ENCODE peak calls at places on chromosomes 4 and X, in six cellular contexts. H is IMR-90, R is uterus, Z is suprapubic skin, F is body of pancreas, B is adrenal gland. J is an unnamed sample.

GRCh38 chrX:10015711-10016515 is 48.8 kb downstream of the CLDN34 start:
- DNase-seq in H (peak; percentile 35), R (peak; percentile 33), Z (peak; percentile 78), F (peak; percentile 47), B (peak; percentile 42), J (peak; percentile 70)

GRCh38 chr4:150082241-150082640 is 4.0 kb downstream of the DCLK2 start:
- DNase-seq in H (no peak), R (no peak), Z (no peak), F (no peak), B (no peak), J (peak; percentile 28)

GRCh38 chr4:109294006-109294405 is 8.5 kb downstream of the COL25A1 start:
- DNase-seq in H (no peak), R (no peak), Z (no peak), F (no peak), B (no peak), J (no peak)

GRCh38 chr4:168269879-168270278 is 48.7 kb downstream of the DDX60 start:
- DNase-seq in H (no peak), R (no peak), Z (no peak), F (no peak), B (no peak), J (no peak)

GRCh38 chr4:18110099-18110498 is 88.5 kb upstream of the LCORL start:
- DNase-seq in H (no peak), R (no peak), Z (no peak), F (no peak), B (no peak), J (no peak)

GRCh38 chr4:148310756-148311155 is 131.5 kb downstream of the NR3C2 start:
- DNase-seq in H (no peak), R (no peak), Z (no peak), F (no peak), B (no peak), J (no peak)

GRCh38 chrX:53831662-53832635 is 145.4 kb upstream of the HUWE1 start:
- DNase-seq in H (peak; percentile 7), R (no peak), Z (no peak), F (peak; percentile 31), B (no peak), J (no peak)

GRCh38 chr4:88592600-88593448 is 544 bp downstream of the HERC3 start:
- DNase-seq in H (peak; percentile 68), R (peak; percentile 66), Z (peak; percentile 88), F (peak; percentile 78), B (peak; percentile 87), J (peak; percentile 85)

GRCh38 chrX:45667666-45668065 is 467.0 kb upstream of the DIPK2B start:
- DNase-seq in H (peak; percentile 14), R (no peak), Z (no peak), F (no peak), B (no peak), J (no peak)

GRCh38 chr4:18155062-18156041 is 133.8 kb upstream of the LCORL start:
- DNase-seq in H (no peak), R (no peak), Z (no peak), F (no peak), B (no peak), J (no peak)

GRCh38 chrX:17860811-17861495 is at the start of gene RAI2:
- DNase-seq in H (no peak), R (peak; percentile 71), Z (peak; percentile 68), F (peak; percentile 64), B (peak; percentile 48), J (peak; percentile 61)

GRCh38 chr4:99856166-99856565 is 38.1 kb downstream of the LAMTOR3 start:
- DNase-seq in H (peak; percentile 50), R (no peak), Z (no peak), F (no peak), B (no peak), J (no peak)

GRCh38 chr4:1690698-1691097 is 6.6 kb upstream of the FAM53A start:
- DNase-seq in H (no peak), R (no peak), Z (no peak), F (no peak), B (no peak), J (no peak)
- TF ChIP-seq POLR2A in H (no peak), R (no peak), Z (no peak), F (no peak), B (no peak), J (no peak)

GRCh38 chrX:44232100-44232499 is 111.4 kb downstream of the EFHC2 start:
- DNase-seq in H (no peak), R (no peak), Z (no peak), F (peak; percentile 44), B (no peak), J (no peak)
- H3K4me1 ChIP-seq in H (no peaks in the 10 kb centered on the region), R (no peaks in the 10 kb centered on the region), Z (no peaks in the 10 kb centered on the region), F (peaks cover 28% of the 10 kb centered on the region), B (no peaks in the 10 kb centered on the region), J (no peaks in the 10 kb centered on the region)

GRCh38 chrX:68695206-68695845 is 47.9 kb downstream of the STARD8 start:
- DNase-seq in H (no peak), R (no peak), Z (no peak), F (no peak), B (no peak), J (no peak)

GRCh38 chrX:68692651-68693050 is 45.2 kb downstream of the STARD8 start:
- DNase-seq in H (peak; percentile 53), R (no peak), Z (no peak), F (no peak), B (no peak), J (no peak)

GRCh38 chrX:68691921-68692320 is 44.5 kb downstream of the STARD8 start:
- DNase-seq in H (no peak), R (no peak), Z (no peak), F (no peak), B (no peak), J (peak; percentile 14)

GRCh38 chrX:68694429-68695205 is 47.2 kb downstream of the STARD8 start:
- DNase-seq in H (no peak), R (no peak), Z (no peak), F (no peak), B (no peak), J (no peak)

GRCh38 chrX:68693481-68694410 is 46.3 kb downstream of the STARD8 start:
- DNase-seq in H (peak; percentile 50), R (peak; percentile 80), Z (peak; percentile 76), F (peak; percentile 79), B (peak; percentile 69), J (peak; percentile 87)
- TF ChIP-seq POLR2A in H (peak; percentile 51), R (peak; percentile 68), Z (no peak), F (peak; percentile 49), B (peak; percentile 55), J (no peak)

GRCh38 chr4:118894034-118894433 is 5.4 kb downstream of the SYNPO2 start:
- DNase-seq in H (no peak), R (no peak), Z (no peak), F (no peak), B (no peak), J (no peak)

GRCh38 chr4:118898684-118899138 is 10.1 kb downstream of the SYNPO2 start:
- DNase-seq in H (no peak), R (peak; percentile 70), Z (no peak), F (no peak), B (no peak), J (peak; percentile 55)

GRCh38 chr4:118898221-118898620 is 9.6 kb downstream of the SYNPO2 start:
- DNase-seq in H (no peak), R (no peak), Z (no peak), F (no peak), B (no peak), J (no peak)
- H3K4me1 ChIP-seq in H (no peaks in the 10 kb centered on the region), R (no peaks in the 10 kb centered on the region), Z (no peaks in the 10 kb centered on the region), F (peaks cover 4% of the 10 kb centered on the region), B (no peaks in the 10 kb centered on the region), J (no peaks in the 10 kb centered on the region)

GRCh38 chr4:116531870-116532269 is 553.5 kb downstream of the TRAM1L1 start:
- DNase-seq in H (no peak), R (no peak), Z (no peak), F (no peak), B (no peak), J (no peak)
- TF ChIP-seq POLR2A in H (no peak), R (no peak), Z (no peak), F (no peak), B (no peak), J (no peak)

GRCh38 chr4:104870495-104871228 is 276.0 kb upstream of the TET2 start:
- DNase-seq in H (no peak), R (no peak), Z (no peak), F (no peak), B (no peak), J (no peak)
- H3K4me1 ChIP-seq in H (no peaks in the 10 kb centered on the region), R (no peaks in the 10 kb centered on the region), Z (peaks cover 10% of the 10 kb centered on the region), F (no peaks in the 10 kb centered on the region), B (no peaks in the 10 kb centered on the region), J (no peaks in the 10 kb centered on the region)

DNA sequence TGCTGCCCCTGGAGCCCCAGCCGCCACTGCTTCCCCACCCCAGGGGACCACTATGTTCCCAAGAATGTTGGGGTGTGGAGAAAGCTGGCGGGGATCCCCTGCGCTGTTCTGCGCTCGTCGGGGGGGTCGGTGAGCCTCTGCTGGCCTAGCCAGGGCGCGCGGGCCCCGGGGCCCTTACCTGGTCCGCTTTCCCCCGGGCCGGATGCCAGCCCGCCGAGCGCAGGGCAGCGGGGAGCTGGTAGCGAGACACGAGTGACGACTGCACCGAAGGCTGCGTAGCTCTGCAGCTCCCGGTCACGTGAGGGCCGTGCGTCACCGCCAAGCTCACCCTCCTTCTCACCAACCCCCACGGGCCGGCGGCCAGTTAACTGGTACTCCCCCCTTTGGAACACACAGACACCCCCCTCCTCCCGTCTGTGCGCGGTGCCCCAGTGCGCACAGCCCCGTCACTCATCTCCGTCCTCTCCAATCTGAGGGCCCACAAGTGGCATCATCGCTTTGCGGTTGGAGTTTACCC is at the start of gene BEX1:
- DNase-seq in H (no peak), R (peak; percentile 51), Z (no peak), F (peak; percentile 75), B (peak; percentile 64), J (peak; percentile 42)
- TF ChIP-seq POLR2A in H (no peak), R (no peak), Z (no peak), F (peak; percentile 40), B (peak; percentile 44), J (no peak)

J was measured in heart left ventricle.